ENCODE peak calls at places on chromosomes 7 and 10, in five cellular contexts. One of them, this sample, is unnamed.

GRCh38 chr10:71429304-71429703 is 32.6 kb downstream of the CDH23 start:
- DNase-seq in cardiac fibroblast: no peak
- DNase-seq in NCI-H82: no peak
- DNase-seq in neural progenitor cell: no peak
- DNase-seq in nephron progenitor cell: no peak
- DNase-seq in this sample: no peak

GRCh38 chr10:61902448-61903183 is 1.1 kb downstream of the ARID5B start:
- DNase-seq in cardiac fibroblast: peak
- DNase-seq in NCI-H82: peak
- DNase-seq in neural progenitor cell: peak
- DNase-seq in nephron progenitor cell: peak
- DNase-seq in this sample: peak

GRCh38 chr7:105596866-105597265 is 15.6 kb upstream of the EFCAB10 start:
- DNase-seq in cardiac fibroblast: no peak
- DNase-seq in NCI-H82: no peak
- DNase-seq in neural progenitor cell: no peak
- DNase-seq in nephron progenitor cell: no peak
- DNase-seq in this sample: no peak

GRCh38 chr7:130189281-130189782 is 15.9 kb downstream of the TMEM209 start:
- DNase-seq in cardiac fibroblast: peak
- DNase-seq in NCI-H82: no peak
- DNase-seq in neural progenitor cell: no peak
- DNase-seq in nephron progenitor cell: no peak
- DNase-seq in this sample: no peak

GRCh38 chr7:73423519-73424485 is 9.8 kb upstream of the FZD9 start:
- DNase-seq in cardiac fibroblast: no peak
- DNase-seq in NCI-H82: no peak
- DNase-seq in neural progenitor cell: peak
- DNase-seq in nephron progenitor cell: peak
- DNase-seq in this sample: no peak

GRCh38 chr7:76129366-76129765 is 72.3 kb upstream of the SRRM3 start:
- DNase-seq in cardiac fibroblast: peak
- DNase-seq in NCI-H82: peak
- DNase-seq in neural progenitor cell: no peak
- DNase-seq in nephron progenitor cell: no peak
- DNase-seq in this sample: no peak

GRCh38 chr10:96502561-96503267 is 11.0 kb downstream of the TLL2 start:
- DNase-seq in cardiac fibroblast: no peak
- DNase-seq in NCI-H82: no peak
- DNase-seq in neural progenitor cell: no peak
- DNase-seq in nephron progenitor cell: no peak
- DNase-seq in this sample: no peak

GRCh38 chr7:46201966-46202365 is 280.9 kb upstream of the IGFBP3 start:
- DNase-seq in cardiac fibroblast: no peak
- DNase-seq in NCI-H82: no peak
- DNase-seq in neural progenitor cell: no peak
- DNase-seq in nephron progenitor cell: no peak
- DNase-seq in this sample: no peak

GRCh38 chr7:142385528-142386340 is 127.9 kb upstream of the PRSS58 start:
- DNase-seq in cardiac fibroblast: peak
- DNase-seq in NCI-H82: peak
- DNase-seq in neural progenitor cell: peak
- DNase-seq in nephron progenitor cell: peak
- DNase-seq in this sample: peak

GRCh38 chr7:143068446-143068845 is 16.3 kb downstream of the OR6V1 start:
- DNase-seq in cardiac fibroblast: no peak
- DNase-seq in NCI-H82: no peak
- DNase-seq in neural progenitor cell: no peak
- DNase-seq in nephron progenitor cell: no peak
- DNase-seq in this sample: no peak

GRCh38 chr10:97762816-97763215 is 9.0 kb downstream of the SFRP5 start:
- DNase-seq in cardiac fibroblast: no peak
- DNase-seq in NCI-H82: no peak
- DNase-seq in neural progenitor cell: peak
- DNase-seq in nephron progenitor cell: no peak
- DNase-seq in this sample: peak

GRCh38 chr7:84040365-84040764 is 154.2 kb downstream of the SEMA3A start:
- DNase-seq in cardiac fibroblast: no peak
- DNase-seq in NCI-H82: peak
- DNase-seq in neural progenitor cell: peak
- DNase-seq in nephron progenitor cell: no peak
- DNase-seq in this sample: no peak

GRCh38 chr10:12432402-12433189 is 83.2 kb downstream of the CAMK1D start:
- DNase-seq in cardiac fibroblast: no peak
- DNase-seq in NCI-H82: peak
- DNase-seq in neural progenitor cell: no peak
- DNase-seq in nephron progenitor cell: no peak
- DNase-seq in this sample: no peak

GRCh38 chr7:23494009-23494408 is 23.7 kb upstream of the IGF2BP3 start:
- DNase-seq in cardiac fibroblast: no peak
- DNase-seq in NCI-H82: no peak
- DNase-seq in neural progenitor cell: no peak
- DNase-seq in nephron progenitor cell: no peak
- DNase-seq in this sample: no peak

GRCh38 chr7:38306914-38307313 is 33.5 kb upstream of the TARP start:
- DNase-seq in cardiac fibroblast: no peak
- DNase-seq in NCI-H82: no peak
- DNase-seq in neural progenitor cell: no peak
- DNase-seq in nephron progenitor cell: no peak
- DNase-seq in this sample: no peak

GRCh38 chr10:86233131-86233530 is 133.5 kb downstream of the GRID1 start:
- DNase-seq in cardiac fibroblast: no peak
- DNase-seq in NCI-H82: peak
- DNase-seq in neural progenitor cell: no peak
- DNase-seq in nephron progenitor cell: no peak
- DNase-seq in this sample: no peak

GRCh38 chr10:76115471-76116155 is 684.2 kb downstream of the LRMDA start:
- DNase-seq in cardiac fibroblast: no peak
- DNase-seq in NCI-H82: peak
- DNase-seq in neural progenitor cell: no peak
- DNase-seq in nephron progenitor cell: peak
- DNase-seq in this sample: no peak

GRCh38 chr7:105388373-105389089 is at the start of gene SRPK2:
- DNase-seq in cardiac fibroblast: peak
- DNase-seq in NCI-H82: peak
- DNase-seq in neural progenitor cell: peak
- DNase-seq in nephron progenitor cell: peak
- DNase-seq in this sample: peak

GRCh38 chr10:36677170-36677768 is 448.1 kb upstream of the ANKRD30A start:
- DNase-seq in cardiac fibroblast: peak
- DNase-seq in NCI-H82: no peak
- DNase-seq in neural progenitor cell: no peak
- DNase-seq in nephron progenitor cell: no peak
- DNase-seq in this sample: no peak

GRCh38 chr7:10940748-10941358 is 32.8 kb upstream of the PHF14 start:
- DNase-seq in cardiac fibroblast: no peak
- DNase-seq in NCI-H82: no peak
- DNase-seq in neural progenitor cell: no peak
- DNase-seq in nephron progenitor cell: no peak
- DNase-seq in this sample: no peak

GRCh38 chr7:131327049-131327625 is 539 bp upstream of the MKLN1 start:
- DNase-seq in cardiac fibroblast: peak
- DNase-seq in NCI-H82: peak
- DNase-seq in neural progenitor cell: no peak
- DNase-seq in nephron progenitor cell: no peak
- DNase-seq in this sample: peak

GRCh38 chr10:22344781-22345300 is 455 bp upstream of the SPAG6 start:
- DNase-seq in cardiac fibroblast: no peak
- DNase-seq in NCI-H82: no peak
- DNase-seq in neural progenitor cell: no peak
- DNase-seq in nephron progenitor cell: no peak
- DNase-seq in this sample: no peak

GRCh38 chr10:1154531-1154930 is 98.3 kb downstream of the WDR37 start:
- DNase-seq in cardiac fibroblast: no peak
- DNase-seq in NCI-H82: no peak
- DNase-seq in neural progenitor cell: no peak
- DNase-seq in nephron progenitor cell: no peak
- DNase-seq in this sample: no peak

GRCh38 chr10:132735341-132735775 is 50.6 kb downstream of the NKX6-2 start:
- DNase-seq in cardiac fibroblast: no peak
- DNase-seq in NCI-H82: no peak
- DNase-seq in neural progenitor cell: no peak
- DNase-seq in nephron progenitor cell: no peak
- DNase-seq in this sample: peak

GRCh38 chr10:107043461-107043860 is 121.0 kb downstream of the SORCS1 start:
- DNase-seq in cardiac fibroblast: no peak
- DNase-seq in NCI-H82: no peak
- DNase-seq in neural progenitor cell: no peak
- DNase-seq in nephron progenitor cell: no peak
- DNase-seq in this sample: no peak